ENCODE peak calls at places on chromosome 7, in four cellular contexts. Z is T-helper 1 cell, I is D341Med, C is fibroblast of mammary gland. H is an unnamed sample.

GRCh38 chr7:158252081-158252836 is 335.4 kb downstream of the PTPRN2 start:
- DNase-seq in Z (no peak), I (no peak), C (no peak), H (no peak)

GRCh38 chr7:123929107-123929506 is 4.1 kb downstream of the SPAM1 start:
- DNase-seq in Z (no peak), I (no peak), C (no peak), H (no peak)

GRCh38 chr7:33357846-33358245 is 228.5 kb downstream of the BBS9 start:
- DNase-seq in Z (no peak), I (no peak), C (no peak), H (no peak)

GRCh38 chr7:88761779-88762178 is 2.3 kb downstream of the ZNF804B start:
- DNase-seq in Z (no peak), I (no peak), C (no peak), H (no peak)

GRCh38 chr7:25617219-25617618 is 388.9 kb upstream of the NPVF start:
- DNase-seq in Z (no peak), I (no peak), C (no peak), H (no peak)

GRCh38 chr7:5543361-5543760 is 119.7 kb upstream of the TNRC18 start:
- DNase-seq in Z (no peak), I (no peak), C (no peak), H (no peak)

GRCh38 chr7:109984726-109985125 is 1106.2 kb upstream of the LRRN3 start:
- DNase-seq in Z (no peak), I (no peak), C (no peak), H (no peak)

GRCh38 chr7:157703131-157703530 is 366.3 kb downstream of the DNAJB6 start:
- DNase-seq in Z (no peak), I (no peak), C (no peak), H (peak)

GRCh38 chr7:152085116-152085515 is 59.6 kb downstream of the GALNT11 start:
- DNase-seq in Z (no peak), I (no peak), C (no peak), H (no peak)

GRCh38 chr7:84336303-84336702 is 141.7 kb upstream of the SEMA3A start:
- DNase-seq in Z (no peak), I (no peak), C (peak), H (no peak)

GRCh38 chr7:107009846-107010203 is 34.7 kb upstream of the PRKAR2B start:
- DNase-seq in Z (no peak), I (no peak), C (no peak), H (no peak)

GRCh38 chr7:6170571-6171531 is 101.6 kb downstream of the CYTH3 start:
- DNase-seq in Z (no peak), I (no peak), C (no peak), H (no peak)

GRCh38 chr7:47154781-47155180 is 427.1 kb downstream of the TNS3 start:
- DNase-seq in Z (no peak), I (no peak), C (peak), H (no peak)

GRCh38 chr7:100799037-100799896 is 28.1 kb downstream of the EPHB4 start:
- DNase-seq in Z (no peak), I (peak), C (peak), H (peak)

GRCh38 chr7:151400626-151401315 is 9.1 kb downstream of the WDR86 start:
- DNase-seq in Z (no peak), I (no peak), C (no peak), H (no peak)